ENCODE peak calls at places on chromosomes 1 and 21, in five cellular contexts. C is left ventricle myocardium inferior; Z is activated CD8-positive, alpha-beta T cell treated with anti-CD3 and anti-CD28 coated beads for 36 hours; H is tibial nerve; E is esophagus squamous epithelium. S is an unnamed sample.

GRCh38 chr1:170725326-170725725 is 61.4 kb downstream of the PRRX1 start:
- DNase-seq in C (no peak), Z (no peak), H (no peak), E (no peak), S (no peak)

GRCh38 chr1:76862447-76862846 is 4.8 kb upstream of the ST6GALNAC5 start:
- DNase-seq in C (no peak), Z (no peak), H (no peak), E (no peak), S (no peak)

GRCh38 chr1:183349201-183349711 is 68.9 kb downstream of the NMNAT2 start:
- DNase-seq in C (no peak), Z (no peak), H (no peak), E (no peak), S (no peak)

GRCh38 chr1:185238447-185238846 is 78.6 kb downstream of the IVNS1ABP start:
- DNase-seq in C (no peak), Z (no peak), H (no peak), E (no peak), S (no peak)

GRCh38 chr1:160544647-160545046 is 21.6 kb upstream of the SLAMF6 start:
- DNase-seq in C (no peak), Z (no peak), H (no peak), E (no peak), S (no peak)

GRCh38 chr21:46639489-46640386 is 4.3 kb downstream of the PRMT2 start:
- DNase-seq in C (no peak), Z (no peak), H (no peak), E (no peak), S (no peak)

GRCh38 chr1:207319207-207319606 is 2.3 kb upstream of the CD55 start:
- DNase-seq in C (no peak), Z (no peak), H (no peak), E (no peak), S (no peak)

GRCh38 chr1:148308832-148309458 is 156.9 kb upstream of the NBPF11 start:
- DNase-seq in C (no peak), Z (no peak), H (no peak), E (no peak), S (no peak)

GRCh38 chr1:232722626-232723025 is 82.6 kb upstream of the MAP10 start:
- DNase-seq in C (no peak), Z (no peak), H (no peak), E (no peak), S (no peak)

GRCh38 chr1:47280142-47280541 is 33.8 kb downstream of the STIL start:
- DNase-seq in C (no peak), Z (no peak), H (no peak), E (no peak), S (no peak)

GRCh38 chr1:196732526-196732925 is 42.1 kb upstream of the CFHR3 start:
- DNase-seq in C (no peak), Z (no peak), H (no peak), E (no peak), S (no peak)

GRCh38 chr1:47209091-47209490 is 19.3 kb upstream of the PDZK1IP1 start:
- DNase-seq in C (no peak), Z (no peak), H (no peak), E (no peak), S (no peak)

GRCh38 chr1:101683136-101683535 is 313.6 kb downstream of the OLFM3 start:
- DNase-seq in C (no peak), Z (no peak), H (no peak), E (no peak), S (no peak)

GRCh38 chr1:43307458-43308158 is 6.8 kb downstream of the TIE1 start:
- DNase-seq in C (no peak), Z (no peak), H (no peak), E (no peak), S (no peak)

GRCh38 chr1:116847688-116848531 is 61.8 kb upstream of the PTGFRN start:
- DNase-seq in C (peak), Z (peak), H (no peak), E (no peak), S (no peak)

GRCh38 chr1:47191940-47192457 is 2.2 kb upstream of the PDZK1IP1 start:
- DNase-seq in C (no peak), Z (no peak), H (no peak), E (no peak), S (peak)

GRCh38 chr1:3049164-3049563 is 19.8 kb upstream of the PRDM16 start:
- DNase-seq in C (no peak), Z (no peak), H (no peak), E (no peak), S (peak)

GRCh38 chr1:204746838-204747442 is 61.4 kb upstream of the LRRN2 start:
- DNase-seq in C (no peak), Z (peak), H (no peak), E (no peak), S (no peak)

GRCh38 chr1:229535226-229535625 is 23.3 kb downstream of the ABCB10 start:
- DNase-seq in C (no peak), Z (no peak), H (no peak), E (no peak), S (no peak)

GRCh38 chr1:66251521-66251920 is 282.4 kb upstream of the SGIP1 start:
- DNase-seq in C (no peak), Z (no peak), H (no peak), E (no peak), S (no peak)

GRCh38 chr1:149986486-149987296 is 23.8 kb downstream of the OTUD7B start:
- DNase-seq in C (no peak), Z (no peak), H (no peak), E (no peak), S (no peak)

GRCh38 chr1:91778964-91779363 is 107.0 kb downstream of the TGFBR3 start:
- DNase-seq in C (no peak), Z (no peak), H (no peak), E (no peak), S (no peak)

DNA sequence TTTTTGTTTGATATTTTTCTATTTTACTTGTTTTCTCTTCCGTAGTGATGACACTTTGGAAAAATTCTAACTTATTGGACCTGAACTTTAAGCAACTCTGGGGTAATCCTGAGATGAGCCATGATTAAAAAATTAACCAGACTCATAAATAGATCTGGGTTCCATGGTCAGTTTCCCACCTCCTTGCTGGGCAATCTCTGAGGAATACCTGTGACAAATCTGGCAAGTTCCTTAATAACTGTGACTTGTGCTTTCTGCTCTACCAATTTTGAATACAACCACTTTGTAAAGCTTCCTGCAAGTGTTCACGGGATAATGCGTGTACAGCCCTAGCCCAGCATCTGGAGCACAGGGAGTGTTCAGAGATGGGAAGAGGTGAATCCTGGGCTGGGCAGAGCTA is 3.3 kb downstream of the OVGP1 start:
- DNase-seq in C (no peak), Z (no peak), H (no peak), E (no peak), S (no peak)
- TF ChIP-seq CTCF in C (no peak), Z (no peak), H (no peak), E (no peak), S (no peak)

DNA sequence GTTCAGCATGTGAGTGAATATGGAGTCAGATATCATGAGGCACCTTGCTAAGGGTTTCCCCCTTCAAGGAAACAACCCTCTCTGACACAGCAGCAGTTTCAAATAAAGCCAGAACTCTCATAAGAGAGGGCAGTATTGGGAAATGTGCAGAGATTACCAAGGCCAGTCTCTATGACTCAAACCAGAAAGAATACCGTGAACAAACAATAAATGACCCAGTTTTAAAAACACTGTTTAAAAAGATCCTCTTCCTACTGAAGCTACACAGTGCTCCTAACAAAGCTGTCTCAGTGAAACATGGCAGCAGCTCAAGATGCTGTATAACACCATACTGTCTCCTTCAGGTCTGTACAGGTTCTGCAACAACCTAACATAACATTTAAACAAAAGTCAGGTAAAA is 102.6 kb downstream of the KIAA0319L start:
- DNase-seq in C (no peak), Z (no peak), H (no peak), E (no peak), S (no peak)
- TF ChIP-seq CTCF in C (no peak), Z (no peak), H (no peak), E (no peak), S (no peak)

GRCh38 chr1:39081266-39082139 is 55.4 kb downstream of the NDUFS5 start:
- DNase-seq in C (peak), Z (peak), H (no peak), E (no peak), S (no peak)
- TF ChIP-seq CTCF in C (peak), Z (no peak), H (no peak), E (no peak), S (no peak)

GRCh38 chr1:226355679-226356583 is 47.0 kb upstream of the LIN9 start:
- DNase-seq in C (peak), Z (no peak), H (no peak), E (no peak), S (no peak)
- TF ChIP-seq CTCF in C (no peak), Z (no peak), H (no peak), E (no peak), S (no peak)

GRCh38 chr1:1283821-1284220 is 3.6 kb downstream of the SCNN1D start:
- DNase-seq in C (no peak), Z (peak), H (no peak), E (no peak), S (no peak)
- TF ChIP-seq CTCF in C (no peak), Z (no peak), H (no peak), E (no peak), S (no peak)